ENCODE peak calls at places on chromosomes 4 and X, in nine cellular contexts. E is WERI-Rb-1; P is stimulated activated CD4-positive, alpha-beta T cell treated with anti-CD3 and anti-CD28 coated beads, TNF-alpha, amount 100 ng/mL, for 1 hour; I is dorsolateral prefrontal cortex; A is immature natural killer cell; F is brain pericyte; B is NCI-H1105; L is KG1; V is type B pancreatic cell. O is an unnamed sample.
A peak's percentile ranks its signal among the peaks of the same experiment; 100 is the strongest.

GRCh38 chr4:140688711-140689598 is 67.2 kb downstream of the TBC1D9 start:
- DNase-seq in E (no peak), P (no peak), I (no peak), A (no peak), F (no peak), B (no peak), L (no peak), V (no peak), O (peak; percentile 21)

GRCh38 chr4:31366041-31366440 is 645.9 kb downstream of the PCDH7 start:
- DNase-seq in E (no peak), P (no peak), I (no peak), A (no peak), F (no peak), B (no peak), L (no peak), V (no peak), O (no peak)

GRCh38 chr4:22029803-22030202 is 81.2 kb upstream of the KCNIP4 start:
- DNase-seq in E (no peak), P (no peak), I (no peak), A (no peak), F (no peak), B (peak; percentile 5), L (no peak), V (no peak), O (no peak)

GRCh38 chr4:105651879-105652640 is 56.4 kb downstream of the INTS12 start:
- DNase-seq in E (no peak), P (no peak), I (no peak), A (no peak), F (peak; percentile 10), B (no peak), L (no peak), V (no peak), O (peak; percentile 4)

GRCh38 chrX:109830704-109831206 is 97.7 kb upstream of the ACSL4 start:
- DNase-seq in E (no peak), P (no peak), I (no peak), A (no peak), F (no peak), B (no peak), L (no peak), V (no peak), O (no peak)

GRCh38 chrX:56802921-56803848 is 74.1 kb downstream of the NBDY start:
- DNase-seq in E (peak; percentile 72), P (peak; percentile 55), I (peak; percentile 94), A (peak; percentile 66), F (no peak), B (peak; percentile 24), L (no peak), V (peak; percentile 58), O (no peak)

GRCh38 chrX:106927700-106928099 is 7.5 kb downstream of the CLDN2 start:
- DNase-seq in E (no peak), P (no peak), I (no peak), A (no peak), F (no peak), B (no peak), L (no peak), V (no peak), O (no peak)

GRCh38 chrX:135556055-135556454 is 35.6 kb downstream of the INTS6L start:
- DNase-seq in E (no peak), P (no peak), I (no peak), A (no peak), F (no peak), B (no peak), L (no peak), V (no peak), O (no peak)

GRCh38 chr4:153655928-153656327 is 28.2 kb upstream of the TLR2 start:
- DNase-seq in E (no peak), P (no peak), I (no peak), A (no peak), F (peak; percentile 26), B (no peak), L (no peak), V (no peak), O (no peak)

GRCh38 chr4:8035371-8035780 is 95.7 kb upstream of the AFAP1 start:
- DNase-seq in E (no peak), P (no peak), I (no peak), A (no peak), F (no peak), B (no peak), L (no peak), V (no peak), O (no peak)

GRCh38 chr4:3773552-3774001 is 7.4 kb downstream of the ADRA2C start:
- DNase-seq in E (peak; percentile 93), P (no peak), I (peak; percentile 45), A (no peak), F (no peak), B (no peak), L (no peak), V (no peak), O (peak; percentile 89)

GRCh38 chr4:183658362-183659028 is 490 bp downstream of the RWDD4 start:
- DNase-seq in E (no peak), P (no peak), I (no peak), A (no peak), F (no peak), B (no peak), L (no peak), V (no peak), O (peak; percentile 25)

GRCh38 chr4:182194115-182194834 is 48.9 kb upstream of the TENM3 start:
- DNase-seq in E (no peak), P (no peak), I (no peak), A (no peak), F (no peak), B (no peak), L (no peak), V (no peak), O (no peak)

GRCh38 chrX:124033821-124034220 is 72.3 kb downstream of the STAG2 start:
- DNase-seq in E (no peak), P (no peak), I (no peak), A (no peak), F (no peak), B (no peak), L (no peak), V (no peak), O (no peak)

GRCh38 chr4:158536833-158537232 is 15.2 kb downstream of the RXFP1 start:
- DNase-seq in E (no peak), P (no peak), I (no peak), A (no peak), F (no peak), B (no peak), L (no peak), V (no peak), O (no peak)

GRCh38 chrX:38805294-38806053 is 4.2 kb downstream of the MID1IP1 start:
- DNase-seq in E (peak; percentile 20), P (peak; percentile 38), I (peak; percentile 41), A (peak; percentile 37), F (no peak), B (peak; percentile 55), L (peak; percentile 37), V (peak; percentile 69), O (peak; percentile 73)

GRCh38 chr4:176309772-176310171 is 10.0 kb upstream of the SPCS3 start:
- DNase-seq in E (no peak), P (no peak), I (no peak), A (no peak), F (no peak), B (no peak), L (no peak), V (no peak), O (no peak)

GRCh38 chr4:145440292-145441007 is 41.2 kb upstream of the SMAD1 start:
- DNase-seq in E (no peak), P (no peak), I (no peak), A (no peak), F (no peak), B (no peak), L (no peak), V (no peak), O (no peak)

GRCh38 chr4:177461606-177462005 is 19.4 kb upstream of the AGA start:
- DNase-seq in E (no peak), P (no peak), I (no peak), A (no peak), F (no peak), B (no peak), L (no peak), V (no peak), O (no peak)

GRCh38 chr4:55038176-55038890 is 87.1 kb downstream of the KDR start:
- DNase-seq in E (no peak), P (no peak), I (no peak), A (no peak), F (no peak), B (no peak), L (no peak), V (no peak), O (no peak)

GRCh38 chrX:74670028-74670427 is 55.6 kb upstream of the RLIM start:
- DNase-seq in E (no peak), P (no peak), I (no peak), A (no peak), F (no peak), B (no peak), L (no peak), V (no peak), O (no peak)

GRCh38 chr4:31995943-31996901 is 1276.1 kb downstream of the PCDH7 start:
- DNase-seq in E (no peak), P (no peak), I (no peak), A (no peak), F (no peak), B (no peak), L (no peak), V (no peak), O (no peak)

GRCh38 chr4:152870605-152871004 is 65.5 kb upstream of the FHDC1 start:
- DNase-seq in E (peak; percentile 37), P (no peak), I (no peak), A (no peak), F (no peak), B (no peak), L (no peak), V (no peak), O (peak; percentile 31)

GRCh38 chr4:105283501-105283900 is 136.8 kb downstream of the TET2 start:
- DNase-seq in E (no peak), P (no peak), I (no peak), A (no peak), F (no peak), B (no peak), L (no peak), V (no peak), O (no peak)

GRCh38 chr4:158163941-158164665 is 8.7 kb downstream of the GASK1B start:
- DNase-seq in E (no peak), P (no peak), I (no peak), A (no peak), F (no peak), B (no peak), L (no peak), V (no peak), O (no peak)

GRCh38 chr4:186027405-186027804 is 41.6 kb upstream of the TLR3 start:
- DNase-seq in E (no peak), P (no peak), I (no peak), A (no peak), F (no peak), B (no peak), L (no peak), V (no peak), O (no peak)

GRCh38 chrX:15874672-15875071 is 20.1 kb upstream of the AP1S2 start:
- DNase-seq in E (no peak), P (no peak), I (no peak), A (no peak), F (no peak), B (no peak), L (no peak), V (no peak), O (no peak)

GRCh38 chr4:134189480-134189879 is 12.1 kb downstream of the PABPC4L start:
- DNase-seq in E (no peak), P (no peak), I (no peak), A (no peak), F (no peak), B (no peak), L (no peak), V (no peak), O (no peak)

GRCh38 chrX:368811-369562 is 17.7 kb downstream of the PPP2R3B start:
- DNase-seq in E (no peak), P (no peak), I (no peak), A (no peak), F (no peak), B (no peak), L (no peak), V (no peak), O (no peak)

GRCh38 chr4:157271166-157271869 is 50.8 kb downstream of the GRIA2 start:
- DNase-seq in E (no peak), P (no peak), I (no peak), A (no peak), F (no peak), B (no peak), L (no peak), V (no peak), O (no peak)